ENCODE peak calls at places on chromosomes 2 and 18, in six cellular contexts. N is K562, X is HepG2, Z is H1, F is HCT116, A is GM12878. G is an unnamed sample. For H3K9me3, the result is how much of the 10 kb centered on the place peaks cover.

GRCh38 chr18:12299862-12300261 is 8.2 kb upstream of the TUBB6 start:
- DNase-seq in A (no peak), N (no peak), Z (no peak), F (no peak), X (no peak), G (no peak)

GRCh38 chr2:164717000-164717597 is 95.8 kb upstream of the GRB14 start:
- DNase-seq in F (peak), Z (no peak), A (no peak), N (peak), X (peak), G (no peak)

GRCh38 chr18:2905802-2906521 is 59.2 kb downstream of the EMILIN2 start:
- DNase-seq in X (peak), Z (peak), F (peak), N (no peak), A (no peak), G (no peak)

GRCh38 chr2:71275939-71276310 is 49.0 kb upstream of the PAIP2B start:
- DNase-seq in X (no peak), A (no peak), F (no peak), N (no peak), Z (no peak), G (no peak)

GRCh38 chr2:72139871-72140620 is 7.6 kb downstream of the CYP26B1 start:
- DNase-seq in N (no peak), A (no peak), Z (no peak), X (no peak), F (no peak), G (no peak)

GRCh38 chr2:226080323-226080722 is 680.8 kb downstream of the NYAP2 start:
- DNase-seq in N (no peak), A (no peak), F (no peak), Z (no peak), X (no peak), G (no peak)

GRCh38 chr18:48919547-48919946 is 31.2 kb downstream of the SMAD7 start:
- DNase-seq in A (no peak), F (no peak), X (no peak), N (no peak), Z (no peak), G (no peak)

GRCh38 chr2:222049946-222050345 is 248.9 kb downstream of the PAX3 start:
- DNase-seq in N (no peak), X (no peak), Z (no peak), F (no peak), A (no peak), G (no peak)

GRCh38 chr18:50753311-50753710 is 66.5 kb downstream of the MRO start:
- DNase-seq in X (no peak), F (no peak), N (no peak), Z (peak), A (no peak), G (no peak)

GRCh38 chr2:240426797-240427721 is 8.4 kb upstream of the GPC1 start:
- DNase-seq in Z (no peak), N (peak), F (no peak), A (no peak), X (no peak), G (no peak)

GRCh38 chr2:9401059-9401547 is 22.2 kb downstream of the ITGB1BP1 start:
- DNase-seq in F (no peak), Z (no peak), A (no peak), X (no peak), N (no peak), G (no peak)

GRCh38 chr2:118371500-118371899 is 283.2 kb downstream of the INSIG2 start:
- DNase-seq in X (peak), A (no peak), Z (peak), N (peak), F (peak), G (peak)

GRCh38 chr2:234677758-234678538 is 181.1 kb upstream of the ARL4C start:
- DNase-seq in A (no peak), F (no peak), X (peak), Z (no peak), N (no peak), G (no peak)

GRCh38 chr2:227132986-227133385 is 31.0 kb downstream of the COL4A4 start:
- DNase-seq in A (no peak), X (no peak), Z (no peak), F (no peak), N (no peak), G (no peak)

GRCh38 chr2:40240067-40240466 is 211.8 kb downstream of the SLC8A1 start:
- DNase-seq in X (no peak), Z (no peak), A (no peak), F (no peak), N (no peak), G (no peak)

GRCh38 chr2:233832869-233833812 is 21.2 kb downstream of the HJURP start:
- DNase-seq in A (no peak), F (peak), N (peak), X (peak), Z (peak), G (peak)

GRCh38 chr2:65639156-65639876 is 206.9 kb upstream of the SPRED2 start:
- DNase-seq in Z (no peak), F (no peak), A (no peak), X (no peak), N (no peak), G (no peak)

GRCh38 chr2:5756266-5756665 is 64.1 kb downstream of the SOX11 start:
- DNase-seq in F (no peak), Z (peak), N (no peak), X (no peak), A (no peak), G (no peak)

GRCh38 chr2:37831081-37831780 is 93.9 kb upstream of the RMDN2 start:
- DNase-seq in N (no peak), X (no peak), A (no peak), F (no peak), Z (no peak), G (no peak)

GRCh38 chr2:3354986-3355385 is 22.6 kb downstream of the EIPR1 start:
- DNase-seq in N (no peak), X (no peak), Z (no peak), A (no peak), F (no peak), G (no peak)

GRCh38 chr2:177075254-177075653 is 137.3 kb upstream of the HNRNPA3 start:
- DNase-seq in N (no peak), A (no peak), X (no peak), F (no peak), Z (no peak), G (no peak)

GRCh38 chr2:239466046-239466754 is 65.4 kb upstream of the HDAC4 start:
- DNase-seq in N (no peak), F (no peak), Z (no peak), A (no peak), X (no peak), G (no peak)

GRCh38 chr2:24657818-24658217 is 135.4 kb downstream of the PTRHD1 start:
- DNase-seq in F (no peak), Z (no peak), N (no peak), X (no peak), A (no peak), G (no peak)

GRCh38 chr2:24650997-24651642 is 142.1 kb downstream of the PTRHD1 start:
- DNase-seq in Z (no peak), X (no peak), F (no peak), N (no peak), A (no peak), G (no peak)

GRCh38 chr2:24651643-24652003 is 141.6 kb downstream of the PTRHD1 start:
- DNase-seq in N (no peak), A (no peak), Z (no peak), F (no peak), X (no peak), G (no peak)

DNA sequence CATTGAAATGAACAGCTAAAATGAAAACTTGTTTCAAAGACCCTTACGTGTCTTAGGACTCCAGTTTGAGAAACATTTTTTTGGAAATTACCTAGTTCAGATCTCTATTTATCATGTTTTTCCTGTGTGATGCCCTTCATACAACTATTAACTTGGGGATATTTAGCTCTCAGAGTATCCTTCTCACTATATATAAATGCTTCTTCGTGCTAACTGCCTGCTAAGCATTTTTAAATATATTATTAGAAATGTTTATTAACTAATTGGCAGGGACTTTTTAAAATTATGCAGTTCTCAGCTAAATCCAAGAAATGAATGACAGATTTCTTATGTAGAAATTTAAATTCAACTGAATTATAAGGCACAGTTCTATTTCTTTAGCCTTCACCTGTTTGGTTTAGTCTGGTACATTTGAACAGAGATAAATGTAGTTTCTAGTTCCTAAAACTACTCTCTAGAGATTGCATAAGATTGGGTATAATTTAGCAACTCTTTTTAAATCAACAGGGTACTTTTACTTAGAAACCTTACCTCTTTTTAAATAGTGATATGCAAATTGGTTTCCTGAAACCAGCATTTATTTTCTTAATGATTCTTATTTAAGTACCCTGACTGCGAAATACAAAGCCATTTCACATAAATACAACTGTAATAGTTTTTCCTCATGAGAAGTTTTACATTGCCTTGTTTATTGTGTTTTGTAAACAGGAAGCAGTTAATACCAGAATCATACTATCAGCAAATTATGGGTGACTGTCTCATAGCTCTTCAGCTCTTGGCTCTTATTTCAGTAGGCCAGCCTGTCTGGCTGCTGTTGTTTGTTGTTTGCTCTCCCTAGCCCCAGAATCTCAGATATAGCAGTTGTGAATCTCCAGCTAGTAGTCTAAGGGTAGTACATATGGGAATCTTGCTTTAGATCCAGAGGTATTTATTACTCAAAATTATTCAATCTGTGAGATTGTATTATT is 140.6 kb downstream of the PTRHD1 start:
- DNase-seq in X (no peak), N (no peak), Z (no peak), A (peak), F (no peak), G (no peak)
- TF ChIP-seq YY1 in X (no peak), N (no peak), Z (no peak), A (no peak), F (no peak), G (no peak)

GRCh38 chr2:135456431-135456830 is 74.6 kb downstream of the ZRANB3 start:
- DNase-seq in X (no peak), F (no peak), Z (no peak), A (no peak), N (no peak), G (no peak)
- H3K9me3 ChIP-seq in X (under half), F (under half), Z (under half), A (under half), N (under half), G (under half)

GRCh38 chr2:80231421-80231820 is 73.1 kb downstream of the LRRTM1 start:
- DNase-seq in F (no peak), X (no peak), Z (no peak), A (no peak), N (no peak), G (peak)

GRCh38 chr2:80238692-80239469 is 65.7 kb downstream of the LRRTM1 start:
- DNase-seq in X (peak), F (peak), Z (peak), A (no peak), N (peak), G (no peak)

DNA sequence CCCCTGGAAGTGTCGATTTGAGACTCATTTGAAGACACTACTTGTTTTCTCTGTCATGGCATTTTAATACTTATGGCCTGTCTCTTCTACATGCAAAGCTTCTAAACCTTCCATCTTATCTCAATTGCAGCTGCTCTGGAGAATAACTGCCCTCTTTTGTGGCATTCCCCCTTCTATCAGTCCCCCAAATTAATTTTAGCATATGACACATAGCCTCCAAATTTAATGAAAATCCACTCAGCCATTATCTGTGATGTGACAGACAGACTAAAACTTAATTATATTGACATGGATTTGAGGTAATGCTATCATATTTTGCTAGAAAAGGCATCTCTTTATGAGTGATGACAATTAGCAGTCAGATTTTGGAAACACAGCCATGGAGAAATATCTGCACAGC is 71.2 kb downstream of the LRRTM1 start:
- DNase-seq in N (no peak), F (no peak), Z (no peak), A (no peak), X (no peak), G (no peak)
- TF ChIP-seq ZNF274 in N (no peak), F (no peak), Z (no peak), A (no peak), X (no peak), G (no peak)

GRCh38 chr2:85929096-85930044 is 40.6 kb upstream of the ST3GAL5 start:
- DNase-seq in A (no peak), F (no peak), N (no peak), Z (no peak), X (no peak), G (no peak)
- TF ChIP-seq YY1 in A (no peak), F (no peak), N (no peak), Z (no peak), X (no peak), G (no peak)

DNA sequence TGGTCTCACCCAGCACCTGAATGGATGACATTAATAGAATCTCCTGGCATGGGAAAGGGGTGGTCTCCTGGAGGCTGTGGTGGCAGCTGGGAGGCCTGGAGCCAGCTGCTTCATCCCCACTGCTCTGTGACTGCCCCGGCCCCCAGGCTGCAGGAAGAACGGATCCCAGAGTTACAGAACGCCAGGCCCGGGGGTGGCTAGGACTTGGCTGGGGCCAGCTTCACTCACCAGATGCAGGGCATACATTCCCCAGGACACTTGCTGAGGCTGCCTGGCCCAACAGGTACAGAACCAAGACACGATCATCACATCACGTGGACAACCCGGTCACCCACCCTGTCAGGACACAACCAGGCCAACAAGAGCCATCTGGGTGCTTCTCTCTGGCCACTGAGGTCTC is 178.6 kb upstream of the SALL3 start:
- DNase-seq in A (no peak), X (no peak), N (no peak), F (no peak), Z (no peak), G (no peak)
- H3K9me3 ChIP-seq in A (under half), X (under half), N (under half), F (under half), Z (under half), G (under half)

DNA sequence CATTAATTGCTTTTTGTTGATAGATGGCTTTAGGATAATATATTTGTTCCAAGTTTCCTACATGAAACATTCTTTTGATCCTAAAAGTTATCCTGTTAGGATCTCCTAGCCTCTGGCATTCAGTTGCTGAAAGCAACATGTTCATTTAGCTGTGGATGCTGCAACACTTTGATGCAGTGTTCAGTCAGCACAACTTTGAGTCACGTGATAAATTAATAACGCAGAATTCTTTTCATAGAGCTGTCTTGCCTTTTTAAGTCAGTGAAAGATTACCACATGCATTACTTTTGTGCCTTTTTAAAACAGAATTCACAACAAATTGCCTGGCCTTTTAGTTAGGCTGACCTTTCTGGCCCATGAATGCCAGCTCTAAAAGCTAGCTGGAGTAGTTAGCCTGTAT is 1467.9 kb upstream of the ZEB2 start:
- DNase-seq in F (no peak), X (no peak), N (no peak), A (no peak), Z (no peak), G (no peak)
- TF ChIP-seq ZNF274 in F (no peak), X (no peak), N (no peak), A (no peak), Z (no peak), G (no peak)

GRCh38 chr2:216858312-216858711 is 1.6 kb downstream of the TNP1 start:
- DNase-seq in F (no peak), A (no peak), X (no peak), N (no peak), Z (no peak), G (no peak)
- TF ChIP-seq YY1 in F (no peak), A (no peak), X (no peak), N (no peak), Z (no peak), G (no peak)

GRCh38 chr2:180334514-180334913 is 327.4 kb upstream of the CWC22 start:
- DNase-seq in Z (no peak), N (no peak), X (no peak), F (no peak), A (peak), G (no peak)

GRCh38 chr2:180336550-180336949 is 329.5 kb upstream of the CWC22 start:
- DNase-seq in N (no peak), X (no peak), Z (no peak), A (no peak), F (no peak), G (no peak)

DNA sequence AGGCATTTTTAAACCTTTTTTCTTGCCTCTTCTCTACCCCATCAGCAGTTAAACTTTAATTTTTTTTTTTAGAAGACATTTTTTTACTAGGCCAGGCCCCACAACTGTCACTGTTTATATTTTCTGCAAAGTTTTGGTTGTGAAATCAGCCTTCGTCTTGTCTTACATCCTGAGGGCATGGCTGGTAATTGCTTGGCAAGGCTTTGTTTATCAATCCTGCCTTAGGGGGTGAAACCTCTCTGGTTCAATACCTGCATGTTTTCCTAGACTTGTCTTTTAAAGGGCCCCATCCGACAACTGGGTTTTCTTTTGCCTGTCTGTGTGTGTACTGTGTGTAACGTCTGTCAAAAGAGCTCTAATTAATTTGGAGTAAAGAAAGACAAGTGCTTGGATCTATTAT is 330.0 kb upstream of the CWC22 start:
- DNase-seq in A (no peak), N (no peak), F (no peak), X (no peak), Z (no peak), G (no peak)
- H3K9me3 ChIP-seq in A (under half), N (under half), F (under half), X (half or more), Z (under half), G (under half)

DNA sequence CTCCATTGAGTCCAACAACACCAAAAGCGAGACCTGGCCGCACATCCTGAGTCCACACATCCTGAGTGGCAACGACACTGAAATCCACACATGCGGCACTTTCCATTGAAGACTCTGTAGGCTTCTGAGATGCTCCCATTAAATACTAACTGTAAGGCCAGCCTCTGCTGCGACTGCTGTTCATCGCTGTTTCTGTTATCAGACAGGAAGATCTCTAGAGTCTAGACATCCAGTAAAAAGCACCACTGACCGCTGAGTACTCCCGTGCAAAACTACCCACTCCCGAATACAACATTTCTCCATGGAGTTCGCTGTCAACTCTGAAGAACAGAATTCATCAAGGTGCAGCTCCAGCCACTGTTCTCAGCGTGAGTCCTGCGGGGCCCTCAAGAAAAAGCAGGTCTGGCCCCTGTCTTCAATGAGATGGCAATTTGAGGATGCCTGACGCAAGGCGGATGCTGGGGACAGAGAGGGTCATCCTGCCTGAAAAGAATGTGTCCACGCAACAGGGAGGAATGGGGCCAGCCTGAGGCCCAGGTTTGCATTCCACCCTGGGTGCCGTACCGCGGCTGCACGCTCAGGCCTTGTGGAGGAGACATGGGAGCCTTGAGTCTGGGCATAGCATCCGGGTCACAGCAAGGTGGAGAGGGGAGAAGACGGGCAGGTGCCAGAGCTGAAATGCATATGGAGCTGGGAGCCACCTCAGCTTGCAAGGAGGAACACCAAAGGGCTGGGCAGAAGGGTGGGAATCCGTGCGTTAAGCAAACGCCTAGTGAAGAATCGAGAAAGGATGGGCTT is 61.9 kb downstream of the ZNF516 start:
- DNase-seq in X (no peak), A (no peak), Z (no peak), F (no peak), N (no peak), G (no peak)
- TF ChIP-seq ZNF274 in X (no peak), A (no peak), Z (no peak), F (no peak), N (no peak), G (no peak)

G was measured in NT2/D1.